ENCODE peak calls at places on chromosomes 13 and 19, in nine cellular contexts. K is Kasumi-1; R is GM04504; G is GOT3; U is neuronal stem cell; P is stimulated activated CD8-positive, alpha-beta memory T cell treated with anti-CD3 and anti-CD28 coated beads, Interleukin-4, amount 100 ng/mL, for 4 hours; Z is omental fat pad; V is cardiac muscle cell; B is testis. N is an unnamed sample.

GRCh38 chr19:54458648-54459281 is 4.8 kb downstream of the LENG9 start:
- DNase-seq in K (no peak), R (no peak), G (no peak), U (no peak), P (no peak), Z (no peak), V (no peak), B (no peak), N (no peak)

GRCh38 chr13:62837895-62838294 is 1422.2 kb upstream of the PCDH20 start:
- DNase-seq in K (no peak), R (no peak), G (no peak), U (no peak), P (no peak), Z (no peak), V (no peak), B (no peak), N (no peak)

GRCh38 chr19:58326501-58326913 is 287 bp upstream of the ZSCAN22 start:
- DNase-seq in K (no peak), R (no peak), G (no peak), U (no peak), P (no peak), Z (no peak), V (no peak), B (no peak), N (peak)

GRCh38 chr19:2038284-2039081 is 12.6 kb downstream of the MKNK2 start:
- DNase-seq in K (no peak), R (no peak), G (no peak), U (no peak), P (no peak), Z (no peak), V (no peak), B (no peak), N (no peak)

GRCh38 chr13:72622546-72622945 is 104.9 kb downstream of the MZT1 start:
- DNase-seq in K (no peak), R (no peak), G (no peak), U (no peak), P (no peak), Z (no peak), V (no peak), B (no peak), N (no peak)

GRCh38 chr19:2260341-2260751 is 4.1 kb upstream of the JSRP1 start:
- DNase-seq in K (no peak), R (no peak), G (no peak), U (no peak), P (no peak), Z (no peak), V (no peak), B (no peak), N (no peak)

GRCh38 chr19:18172331-18173053 is 1.1 kb upstream of the IFI30 start:
- DNase-seq in K (no peak), R (no peak), G (no peak), U (no peak), P (no peak), Z (no peak), V (no peak), B (no peak), N (no peak)

GRCh38 chr19:38389101-38389925 is 816 bp downstream of the SPRED3 start:
- DNase-seq in K (no peak), R (peak), G (no peak), U (peak), P (no peak), Z (no peak), V (peak), B (peak), N (peak)

GRCh38 chr19:3154957-3155736 is 19.3 kb downstream of the GNA15 start:
- DNase-seq in K (peak), R (peak), G (peak), U (no peak), P (peak), Z (peak), V (no peak), B (peak), N (peak)

GRCh38 chr13:103663996-103664395 is 597.8 kb upstream of the SLC10A2 start:
- DNase-seq in K (no peak), R (no peak), G (no peak), U (no peak), P (no peak), Z (no peak), V (no peak), B (no peak), N (no peak)

GRCh38 chr19:7229735-7230134 is 64.5 kb downstream of the INSR start:
- DNase-seq in K (no peak), R (no peak), G (no peak), U (no peak), P (no peak), Z (no peak), V (no peak), B (no peak), N (no peak)